ENCODE peak calls at places on chromosomes 6 and 20, in five cellular contexts. N, M, D, C and G are unnamed samples.

GRCh38 chr6:42555477-42556457 is 8.1 kb upstream of the UBR2 start:
- DNase-seq in N (peak; percentile 34), M (no peak), D (no peak), C (peak; percentile 30), G (peak; percentile 61)

GRCh38 chr20:57627972-57628650 is 7.9 kb upstream of the ZBP1 start:
- DNase-seq in N (peak; percentile 8), M (no peak), D (peak; percentile 49), C (no peak), G (no peak)

GRCh38 chr6:223763-224162 is 68.5 kb upstream of the DUSP22 start:
- DNase-seq in N (peak; percentile 39), M (no peak), D (no peak), C (peak; percentile 31), G (no peak)

GRCh38 chr6:49541210-49541724 is 9.2 kb upstream of the C6orf141 start:
- DNase-seq in N (peak; percentile 88), M (no peak), D (no peak), C (peak; percentile 97), G (no peak)

GRCh38 chr6:26104457-26105108 is 17.4 kb downstream of the HFE start:
- DNase-seq in N (peak; percentile 45), M (no peak), D (no peak), C (no peak), G (peak; percentile 39)

GRCh38 chr6:146871613-146872465 is 273.1 kb downstream of the ADGB start:
- DNase-seq in N (no peak), M (no peak), D (no peak), C (no peak), G (no peak)

GRCh38 chr6:111417946-111418345 is 65.1 kb downstream of the REV3L start:
- DNase-seq in N (peak; percentile 65), M (no peak), D (no peak), C (no peak), G (no peak)

GRCh38 chr20:21693322-21693721 is 12.1 kb upstream of the PAX1 start:
- DNase-seq in N (no peak), M (no peak), D (no peak), C (no peak), G (peak; percentile 59)

GRCh38 chr6:166714581-166714980 is 87.5 kb upstream of the RPS6KA2 start:
- DNase-seq in N (no peak), M (no peak), D (no peak), C (no peak), G (no peak)

GRCh38 chr6:28161410-28162079 is 19.9 kb downstream of the ZKSCAN8 start:
- DNase-seq in N (peak; percentile 68), M (peak; percentile 38), D (peak; percentile 84), C (peak; percentile 91), G (no peak)

GRCh38 chr20:32535953-32536823 is 48.9 kb downstream of the NOL4L start:
- DNase-seq in N (peak; percentile 52), M (no peak), D (peak; percentile 75), C (peak; percentile 51), G (peak; percentile 29)

GRCh38 chr6:89360415-89360999 is 8.0 kb upstream of the UBE2J1 start:
- DNase-seq in N (peak; percentile 46), M (no peak), D (no peak), C (no peak), G (peak; percentile 45)

GRCh38 chr6:18595774-18596528 is 208.8 kb downstream of the RNF144B start:
- DNase-seq in N (peak; percentile 76), M (peak; percentile 4), D (no peak), C (peak; percentile 68), G (peak; percentile 84)

GRCh38 chr6:27599859-27600532 is 127.1 kb upstream of the ZNF184 start:
- DNase-seq in N (no peak), M (no peak), D (no peak), C (no peak), G (no peak)